ENCODE peak calls at places on chromosomes 13 and 19, in four cellular contexts. R is HepG2, O is HCT116, U is K562. H is an unnamed sample.

GRCh38 chr19:44752816-44753618 is 4.5 kb downstream of the BCL3 start:
- DNase-seq in R (peak; percentile 50), O (no peak), U (peak; percentile 93), H (peak; percentile 68)

GRCh38 chr19:5805465-5806132 is 732 bp downstream of the NRTN start:
- DNase-seq in R (peak; percentile 65), O (no peak), U (peak; percentile 86), H (peak; percentile 91)

GRCh38 chr13:53854321-53854720 is 825.7 kb downstream of the OLFM4 start:
- DNase-seq in R (no peak), O (no peak), U (no peak), H (no peak)

GRCh38 chr19:35305181-35305580 is 13.2 kb downstream of the MAG start:
- DNase-seq in R (no peak), O (no peak), U (no peak), H (no peak)

GRCh38 chr19:56137405-56137804 is 3.7 kb upstream of the ZNF444 start:
- DNase-seq in R (no peak), O (no peak), U (no peak), H (no peak)

GRCh38 chr19:1274081-1274851 is 1.1 kb upstream of the FAM174C start:
- DNase-seq in R (no peak), O (no peak), U (peak; percentile 57), H (no peak)

GRCh38 chr13:89695343-89696257 is 1651.9 kb upstream of the MIR17HG start:
- DNase-seq in R (peak; percentile 9), O (peak; percentile 22), U (no peak), H (peak; percentile 42)

GRCh38 chr19:47896019-47896418 is 9.9 kb upstream of the SULT2A1 start:
- DNase-seq in R (no peak), O (no peak), U (no peak), H (no peak)

GRCh38 chr13:68257111-68257842 is 1027.1 kb upstream of the PCDH9 start:
- DNase-seq in R (no peak), O (no peak), U (no peak), H (no peak)

GRCh38 chr13:20428666-20429644 is 96.7 kb downstream of the CRYL1 start:
- DNase-seq in R (no peak), O (no peak), U (no peak), H (no peak)

GRCh38 chr13:44822291-44822690 is 167.0 kb downstream of the NUFIP1 start:
- DNase-seq in R (no peak), O (no peak), U (no peak), H (no peak)

GRCh38 chr13:50170447-50171037 is 155.3 kb downstream of the KCNRG start:
- DNase-seq in R (no peak), O (no peak), U (no peak), H (no peak)

GRCh38 chr19:47754206-47755064 is 9.1 kb downstream of the NOP53 start:
- DNase-seq in R (no peak), O (no peak), U (no peak), H (no peak)

GRCh38 chr19:9793051-9793591 is 24.6 kb upstream of the ZNF846 start:
- DNase-seq in R (no peak), O (no peak), U (peak; percentile 23), H (no peak)

GRCh38 chr19:45670670-45671453 is 2.8 kb downstream of the GIPR start:
- DNase-seq in R (peak; percentile 55), O (peak; percentile 93), U (peak; percentile 100), H (peak; percentile 99)

GRCh38 chr13:94988654-94989053 is 276.3 kb upstream of the SOX21 start:
- DNase-seq in R (peak; percentile 7), O (peak; percentile 3), U (no peak), H (no peak)

GRCh38 chr13:27203854-27204253 is 32.2 kb upstream of the USP12 start:
- DNase-seq in R (peak; percentile 14), O (no peak), U (no peak), H (no peak)

GRCh38 chr13:42732073-42732472 is 49.3 kb upstream of the FAM216B start:
- DNase-seq in R (no peak), O (no peak), U (no peak), H (no peak)

GRCh38 chr19:8304841-8305621 is 3.1 kb downstream of the CD320 start:
- DNase-seq in R (no peak), O (peak; percentile 38), U (peak; percentile 92), H (peak; percentile 80)

GRCh38 chr13:99900960-99901359 is 70.6 kb downstream of the ZIC5 start:
- DNase-seq in R (no peak), O (no peak), U (no peak), H (no peak)

GRCh38 chr19:39408392-39409206 is 2.0 kb downstream of the ZFP36 start:
- DNase-seq in R (no peak), O (peak; percentile 68), U (peak; percentile 14), H (no peak)

GRCh38 chr19:39407394-39407643 is 672 bp downstream of the ZFP36 start:
- DNase-seq in R (no peak), O (no peak), U (no peak), H (no peak)

GRCh38 chr19:39409207-39409885 is 2.7 kb downstream of the ZFP36 start:
- DNase-seq in R (peak; percentile 61), O (peak; percentile 90), U (peak; percentile 81), H (peak; percentile 75)

GRCh38 chr19:39406656-39407393 is at the start of gene ZFP36:
- DNase-seq in R (peak; percentile 70), O (peak; percentile 68), U (peak; percentile 89), H (peak; percentile 94)

DNA sequence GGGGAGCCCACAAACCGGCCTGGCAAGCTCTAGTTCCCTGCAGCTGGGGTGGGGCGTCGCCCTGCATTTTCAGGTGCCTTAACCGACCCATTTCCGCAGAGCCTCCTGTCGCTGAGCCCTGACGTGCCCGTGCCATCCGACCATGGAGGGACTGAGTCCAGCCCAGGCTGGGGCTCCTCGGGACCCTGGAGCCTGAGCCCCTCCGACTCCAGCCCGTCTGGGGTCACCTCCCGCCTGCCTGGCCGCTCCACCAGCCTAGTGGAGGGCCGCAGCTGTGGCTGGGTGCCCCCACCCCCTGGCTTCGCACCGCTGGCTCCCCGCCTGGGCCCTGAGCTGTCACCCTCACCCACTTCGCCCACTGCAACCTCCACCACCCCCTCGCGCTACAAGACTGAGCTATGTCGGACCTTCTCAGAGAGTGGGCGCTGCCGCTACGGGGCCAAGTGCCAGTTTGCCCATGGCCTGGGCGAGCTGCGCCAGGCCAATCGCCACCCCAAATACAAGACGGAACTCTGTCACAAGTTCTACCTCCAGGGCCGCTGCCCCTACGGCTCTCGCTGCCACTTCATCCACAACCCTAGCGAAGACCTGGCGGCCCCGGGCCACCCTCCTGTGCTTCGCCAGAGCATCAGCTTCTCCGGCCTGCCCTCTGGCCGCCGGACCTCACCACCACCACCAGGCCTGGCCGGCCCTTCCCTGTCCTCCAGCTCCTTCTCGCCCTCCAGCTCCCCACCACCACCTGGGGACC is 1.2 kb downstream of the ZFP36 start:
- DNase-seq in R (no peak), O (no peak), U (no peak), H (no peak)
- TF ChIP-seq ELF1 in R (no peak), O (no peak), U (no peak), H (no peak)

GRCh38 chr19:55081773-55082022 is 6.0 kb downstream of the EPS8L1 start:
- DNase-seq in R (no peak), O (no peak), U (no peak), H (peak; percentile 43)

GRCh38 chr19:55080121-55080914 is 4.6 kb downstream of the EPS8L1 start:
- DNase-seq in R (peak; percentile 35), O (peak; percentile 84), U (peak; percentile 96), H (peak; percentile 96)

GRCh38 chr19:55079400-55080038 is 3.9 kb downstream of the EPS8L1 start:
- DNase-seq in R (no peak), O (no peak), U (no peak), H (no peak)

GRCh38 chr19:55082023-55082851 is 6.6 kb downstream of the EPS8L1 start:
- DNase-seq in R (no peak), O (no peak), U (peak; percentile 71), H (peak; percentile 87)

DNA sequence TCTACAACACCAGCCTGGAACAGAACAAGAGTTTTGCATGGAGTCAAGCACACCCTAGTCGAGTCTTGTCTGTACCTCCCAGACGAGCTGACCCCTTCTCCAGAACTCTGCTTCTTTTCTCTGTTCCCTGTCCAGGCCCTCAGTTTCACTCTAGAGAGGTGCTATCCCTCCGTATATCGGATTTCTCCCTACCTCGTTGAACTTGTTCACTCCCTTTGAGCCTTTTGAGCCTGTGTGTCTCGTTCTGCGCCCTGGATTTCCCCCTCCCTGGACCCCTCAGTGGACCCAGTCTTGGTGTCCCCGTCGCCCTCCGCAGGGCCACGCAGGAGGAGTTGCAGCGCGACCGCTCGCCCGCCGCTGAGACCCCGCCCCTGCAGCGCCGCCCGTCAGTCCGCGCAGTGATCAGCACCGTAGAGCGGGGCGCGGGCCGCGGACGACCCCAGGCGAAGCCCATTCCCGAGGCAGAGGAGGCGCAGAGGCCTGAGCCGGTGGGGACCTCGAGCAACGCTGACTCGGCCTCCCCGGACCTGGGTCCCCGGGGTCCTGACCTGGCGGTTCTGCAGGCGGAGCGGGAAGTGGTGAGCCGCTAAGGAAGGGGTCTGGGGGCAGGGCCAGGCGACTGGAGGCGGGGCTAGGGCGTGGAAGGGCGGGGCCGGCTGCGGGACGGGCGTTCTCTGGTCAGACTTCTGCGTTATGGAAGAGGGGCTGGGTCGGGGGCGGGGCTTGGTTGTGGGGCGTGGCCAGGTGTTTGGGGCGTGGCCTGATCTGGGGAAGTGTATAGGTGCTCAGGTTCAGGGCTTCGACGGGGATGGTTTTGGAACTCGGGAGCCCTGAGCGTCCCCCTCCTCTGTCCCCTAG is 5.5 kb downstream of the EPS8L1 start:
- DNase-seq in R (peak; percentile 53), O (peak; percentile 86), U (peak; percentile 96), H (peak; percentile 94)
- TF ChIP-seq ELF1 in R (no peak), O (no peak), U (peak; percentile 16), H (no peak)

DNA sequence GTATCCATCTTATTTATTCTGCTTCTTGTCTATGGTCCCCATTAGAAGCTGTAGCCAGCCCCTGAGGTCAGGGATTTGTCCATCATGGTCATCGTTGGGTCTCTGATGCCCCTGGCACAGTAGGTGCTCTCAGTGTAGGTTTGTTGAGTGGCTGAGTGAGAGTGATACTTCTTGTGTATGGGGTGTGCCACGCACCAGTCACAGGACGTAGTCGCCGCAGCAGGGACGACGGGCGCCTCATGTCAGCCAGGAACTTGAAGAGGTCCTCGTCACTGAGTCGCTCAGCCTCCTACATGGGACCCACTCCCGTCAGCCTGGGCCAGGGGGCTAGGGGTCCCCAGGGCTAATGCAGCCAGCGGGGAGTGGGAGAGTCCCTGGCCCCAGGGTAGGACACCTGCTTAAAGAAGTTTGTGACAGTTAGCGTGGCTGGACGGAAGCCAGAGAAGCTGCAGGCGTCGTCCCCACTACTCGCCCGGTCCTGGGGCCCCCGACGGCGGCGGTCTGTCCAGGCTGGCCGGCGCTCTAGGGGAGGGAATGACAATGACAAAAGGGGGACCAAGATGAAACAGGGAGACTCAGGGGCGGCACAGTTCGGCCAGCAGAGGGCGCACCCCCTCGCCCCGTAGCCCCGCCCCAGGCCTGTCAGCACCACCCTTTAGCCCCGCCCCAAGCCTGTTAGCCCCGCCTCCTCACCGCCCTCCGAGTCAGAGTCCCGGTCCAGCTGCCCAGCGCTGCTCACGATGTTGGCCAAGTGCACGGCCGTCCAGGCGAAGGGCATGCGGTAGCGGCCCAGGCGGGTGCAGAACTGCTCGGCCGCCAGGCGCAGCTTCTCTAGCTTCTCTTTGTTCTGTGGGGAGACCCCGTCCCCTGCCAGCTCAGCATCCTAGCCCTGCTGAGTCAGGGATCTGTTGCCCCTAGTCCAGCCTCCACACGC is 3.7 kb downstream of the ANGPTL8 start:
- DNase-seq in R (peak; percentile 61), O (peak; percentile 47), U (peak; percentile 99), H (peak; percentile 100)
- TF ChIP-seq ELF1 in R (no peak), O (no peak), U (no peak), H (no peak)

GRCh38 chr13:31234729-31235128 is 35.0 kb downstream of the B3GLCT start:
- DNase-seq in R (peak; percentile 4), O (no peak), U (no peak), H (no peak)

GRCh38 chr13:31240921-31241320 is 41.1 kb downstream of the B3GLCT start:
- DNase-seq in R (no peak), O (no peak), U (no peak), H (no peak)

GRCh38 chr13:31236211-31236786 is 36.5 kb downstream of the B3GLCT start:
- DNase-seq in R (peak; percentile 31), O (peak; percentile 15), U (peak; percentile 13), H (peak; percentile 52)
- TF ChIP-seq ELF1 in R (no peak), O (no peak), U (no peak), H (no peak)

H was measured in SK-N-SH.